ENCODE peak calls at places on chromosome 4, in five cellular contexts. P is DND-41; G is CD8-positive, alpha-beta T cell; U is pancreas; W is foreskin fibroblast. C is an unnamed sample.

GRCh38 chr4:103197765-103198110 is 405 bp downstream of the CENPE start:
- DNase-seq in P (no peak), G (no peak), U (no peak), W (no peak), C (no peak)

GRCh38 chr4:107736924-107737448 is 17.0 kb upstream of the PAPSS1 start:
- DNase-seq in P (peak), G (peak), U (peak), W (peak), C (no peak)

GRCh38 chr4:186216465-186217024 is 10.8 kb upstream of the KLKB1 start:
- DNase-seq in P (no peak), G (no peak), U (no peak), W (peak), C (no peak)

GRCh38 chr4:133323670-133324069 is 174.6 kb downstream of the PCDH10 start:
- DNase-seq in P (no peak), G (no peak), U (no peak), W (no peak), C (no peak)

GRCh38 chr4:17557880-17558279 is 19.1 kb upstream of the LAP3 start:
- DNase-seq in P (no peak), G (no peak), U (no peak), W (peak), C (no peak)

GRCh38 chr4:183996868-183997267 is 91.8 kb downstream of the STOX2 start:
- DNase-seq in P (no peak), G (no peak), U (no peak), W (no peak), C (no peak)

GRCh38 chr4:76723373-76723772 is 174.6 kb downstream of the SOWAHB start:
- DNase-seq in P (no peak), G (no peak), U (no peak), W (peak), C (no peak)

GRCh38 chr4:122861544-122861943 is 34.9 kb downstream of the FGF2 start:
- DNase-seq in P (no peak), G (no peak), U (no peak), W (no peak), C (no peak)

GRCh38 chr4:11471613-11472012 is 42.9 kb upstream of the HS3ST1 start:
- DNase-seq in P (peak), G (peak), U (no peak), W (no peak), C (no peak)

GRCh38 chr4:84966382-84967291 is at the start of gene WDFY3:
- DNase-seq in P (no peak), G (no peak), U (peak), W (peak), C (peak)

GRCh38 chr4:31662951-31663350 is 942.8 kb downstream of the PCDH7 start:
- DNase-seq in P (no peak), G (no peak), U (no peak), W (no peak), C (no peak)

GRCh38 chr4:3515646-3516045 is 16.6 kb downstream of the LRPAP1 start:
- DNase-seq in P (no peak), G (no peak), U (no peak), W (no peak), C (no peak)

GRCh38 chr4:48300004-48300403 is 30.4 kb upstream of the TEC start:
- DNase-seq in P (no peak), G (no peak), U (no peak), W (peak), C (no peak)

GRCh38 chr4:95249402-95250043 is 299.2 kb downstream of the UNC5C start:
- DNase-seq in P (no peak), G (no peak), U (no peak), W (no peak), C (no peak)

GRCh38 chr4:147407261-147408045 is 73.4 kb upstream of the EDNRA start:
- DNase-seq in P (no peak), G (no peak), U (no peak), W (no peak), C (no peak)

GRCh38 chr4:48493485-48494100 is 3.5 kb downstream of the ZAR1 start:
- DNase-seq in P (no peak), G (no peak), U (no peak), W (no peak), C (no peak)

GRCh38 chr4:163548481-163549243 is 54.2 kb downstream of the TMA16 start:
- DNase-seq in P (peak), G (peak), U (no peak), W (peak), C (no peak)

GRCh38 chr4:7160439-7160838 is 31.9 kb upstream of the SORCS2 start:
- DNase-seq in P (no peak), G (no peak), U (peak), W (no peak), C (no peak)

GRCh38 chr4:105457997-105458396 is 15.9 kb downstream of the PPA2 start:
- DNase-seq in P (no peak), G (no peak), U (no peak), W (peak), C (no peak)

GRCh38 chr4:2248821-2249261 is 6.9 kb upstream of the HAUS3 start:
- DNase-seq in P (peak), G (peak), U (no peak), W (no peak), C (no peak)

GRCh38 chr4:7581477-7581876 is 146.7 kb upstream of the PSAPL1 start:
- DNase-seq in P (peak), G (no peak), U (no peak), W (no peak), C (peak)

GRCh38 chr4:22268350-22269025 is 247.4 kb downstream of the ADGRA3 start:
- DNase-seq in P (no peak), G (no peak), U (no peak), W (no peak), C (no peak)

GRCh38 chr4:44448548-44449443 is at the start of gene KCTD8:
- DNase-seq in P (peak), G (peak), U (peak), W (peak), C (peak)

GRCh38 chr4:173243917-173244658 is 75.5 kb downstream of the GALNT7 start:
- DNase-seq in P (peak), G (no peak), U (peak), W (no peak), C (no peak)

GRCh38 chr4:151409470-151410313 is 716 bp downstream of the FHIP1A start:
- DNase-seq in P (no peak), G (peak), U (peak), W (peak), C (peak)

GRCh38 chr4:103032575-103032974 is 13.1 kb upstream of the SLC9B1 start:
- DNase-seq in P (peak), G (no peak), U (no peak), W (peak), C (no peak)

GRCh38 chr4:13427599-13428325 is 56.4 kb downstream of the RAB28 start:
- DNase-seq in P (no peak), G (no peak), U (no peak), W (no peak), C (no peak)

GRCh38 chr4:147737623-147738022 is 5.7 kb downstream of the ARHGAP10 start:
- DNase-seq in P (no peak), G (no peak), U (no peak), W (no peak), C (no peak)

GRCh38 chr4:125020089-125021034 is 294.4 kb upstream of the FAT4 start:
- DNase-seq in P (no peak), G (no peak), U (peak), W (no peak), C (no peak)

GRCh38 chr4:151325320-151326246 is at the start of gene SH3D19:
- DNase-seq in P (no peak), G (no peak), U (peak), W (peak), C (peak)

GRCh38 chr4:147732516-147733193 is 767 bp downstream of the ARHGAP10 start:
- DNase-seq in P (no peak), G (peak), U (peak), W (peak), C (peak)

GRCh38 chr4:53321151-53321987 is 44.5 kb downstream of the SCFD2 start:
- DNase-seq in P (no peak), G (no peak), U (no peak), W (peak), C (no peak)

GRCh38 chr4:124111922-124112321 is 600.6 kb downstream of the ANKRD50 start:
- DNase-seq in P (no peak), G (no peak), U (no peak), W (peak), C (no peak)

GRCh38 chr4:97589481-97590196 is 553.6 kb downstream of the STPG2 start:
- DNase-seq in P (no peak), G (no peak), U (no peak), W (no peak), C (no peak)
- TF ChIP-seq CTCF in P (no peak), G (no peak), U (no peak), W (no peak), C (no peak)

GRCh38 chr4:175703956-175704600 is 108.0 kb downstream of the GPM6A start:
- DNase-seq in P (no peak), G (no peak), U (no peak), W (no peak), C (no peak)
- TF ChIP-seq CTCF in P (no peak), G (no peak), U (no peak), W (no peak), C (no peak)

GRCh38 chr4:5809216-5809776 is 83.6 kb downstream of the CRMP1 start:
- DNase-seq in P (no peak), G (no peak), U (no peak), W (peak), C (no peak)
- TF ChIP-seq CTCF in P (no peak), G (no peak), U (no peak), W (no peak), C (no peak)

GRCh38 chr4:129968778-129969177 is 872.8 kb downstream of the C4orf33 start:
- DNase-seq in P (peak), G (no peak), U (no peak), W (no peak), C (no peak)

GRCh38 chr4:129971419-129971818 is 875.5 kb downstream of the C4orf33 start:
- DNase-seq in P (no peak), G (no peak), U (no peak), W (no peak), C (no peak)

GRCh38 chr4:129968366-129968765 is 872.4 kb downstream of the C4orf33 start:
- DNase-seq in P (no peak), G (no peak), U (no peak), W (no peak), C (no peak)

GRCh38 chr4:129972257-129972656 is 876.3 kb downstream of the C4orf33 start:
- DNase-seq in P (no peak), G (no peak), U (no peak), W (no peak), C (no peak)
- TF ChIP-seq CTCF in P (no peak), G (no peak), U (no peak), W (no peak), C (no peak)

GRCh38 chr4:112895785-112896184 is 153.7 kb upstream of the ANK2 start:
- DNase-seq in P (no peak), G (no peak), U (no peak), W (peak), C (no peak)

GRCh38 chr4:112896326-112896892 is 153.0 kb upstream of the ANK2 start:
- DNase-seq in P (no peak), G (no peak), U (no peak), W (no peak), C (no peak)

GRCh38 chr4:112894951-112895350 is 154.5 kb upstream of the ANK2 start:
- DNase-seq in P (no peak), G (no peak), U (no peak), W (no peak), C (no peak)

GRCh38 chr4:112898357-112899141 is 150.9 kb upstream of the ANK2 start:
- DNase-seq in P (no peak), G (no peak), U (no peak), W (no peak), C (no peak)

DNA sequence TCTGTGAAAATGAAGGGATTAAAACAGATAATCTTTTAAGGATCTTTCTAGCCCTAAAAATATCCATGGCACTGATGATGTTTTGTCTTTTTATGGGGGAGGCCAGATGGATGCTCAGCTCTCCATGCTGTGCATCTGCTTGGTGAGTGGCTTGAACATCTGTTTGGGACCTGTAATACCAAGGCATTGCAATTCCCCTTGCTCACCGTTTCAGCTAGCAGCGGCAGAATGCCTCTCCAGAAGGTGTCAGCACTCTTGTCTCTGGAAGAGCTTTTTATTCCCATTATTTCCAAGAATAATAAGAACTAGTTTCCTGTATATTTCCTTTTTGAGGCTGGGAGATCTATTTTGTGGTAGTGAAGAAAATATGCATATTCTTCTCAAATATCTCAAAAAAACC is 151.9 kb upstream of the ANK2 start:
- DNase-seq in P (no peak), G (no peak), U (no peak), W (peak), C (no peak)
- TF ChIP-seq CTCF in P (no peak), G (no peak), U (no peak), W (no peak), C (peak)

DNA sequence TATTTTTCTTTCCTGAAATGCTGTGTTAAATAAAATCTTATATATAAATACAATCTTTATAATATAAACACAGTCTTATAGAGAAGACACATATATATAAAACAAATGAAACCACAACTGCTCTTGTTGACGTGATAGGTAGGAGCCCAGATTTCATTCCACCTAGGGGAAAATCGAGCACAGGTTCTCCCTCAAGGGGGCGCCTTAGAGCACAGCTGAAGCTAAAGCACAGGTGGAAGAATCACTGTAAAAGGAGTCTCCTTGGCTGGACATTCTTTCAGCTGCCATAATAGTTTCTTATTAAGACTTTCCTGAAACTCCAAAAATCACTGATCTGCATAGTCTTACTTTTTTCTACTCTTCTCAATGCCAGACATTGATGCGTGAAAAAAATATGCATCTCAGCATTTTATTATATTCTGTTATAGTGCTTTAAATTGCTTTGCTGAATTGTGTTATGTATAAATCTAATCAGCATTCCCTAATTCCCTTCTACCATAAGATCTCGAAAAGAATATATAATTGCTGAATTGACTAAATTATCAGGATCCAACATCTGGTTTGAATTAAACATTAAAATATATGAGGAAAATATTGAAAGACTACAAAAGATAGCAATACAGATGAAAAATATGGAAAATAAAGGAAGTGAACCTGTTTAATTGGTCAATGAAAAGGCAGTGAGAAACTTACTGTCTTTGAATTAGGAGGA is 25.5 kb upstream of the RXFP1 start:
- DNase-seq in P (peak), G (no peak), U (peak), W (no peak), C (no peak)
- TF ChIP-seq CTCF in P (peak), G (no peak), U (peak), W (peak), C (peak)

GRCh38 chr4:111632752-111633151 is 512.5 kb upstream of the FAM241A start:
- DNase-seq in P (no peak), G (no peak), U (no peak), W (peak), C (no peak)

GRCh38 chr4:111628437-111628836 is 516.8 kb upstream of the FAM241A start:
- DNase-seq in P (no peak), G (no peak), U (no peak), W (no peak), C (no peak)

GRCh38 chr4:111633663-111634266 is 511.5 kb upstream of the FAM241A start:
- DNase-seq in P (no peak), G (no peak), U (no peak), W (no peak), C (no peak)

GRCh38 chr4:111630705-111631104 is 514.5 kb upstream of the FAM241A start:
- DNase-seq in P (no peak), G (no peak), U (no peak), W (peak), C (no peak)

DNA sequence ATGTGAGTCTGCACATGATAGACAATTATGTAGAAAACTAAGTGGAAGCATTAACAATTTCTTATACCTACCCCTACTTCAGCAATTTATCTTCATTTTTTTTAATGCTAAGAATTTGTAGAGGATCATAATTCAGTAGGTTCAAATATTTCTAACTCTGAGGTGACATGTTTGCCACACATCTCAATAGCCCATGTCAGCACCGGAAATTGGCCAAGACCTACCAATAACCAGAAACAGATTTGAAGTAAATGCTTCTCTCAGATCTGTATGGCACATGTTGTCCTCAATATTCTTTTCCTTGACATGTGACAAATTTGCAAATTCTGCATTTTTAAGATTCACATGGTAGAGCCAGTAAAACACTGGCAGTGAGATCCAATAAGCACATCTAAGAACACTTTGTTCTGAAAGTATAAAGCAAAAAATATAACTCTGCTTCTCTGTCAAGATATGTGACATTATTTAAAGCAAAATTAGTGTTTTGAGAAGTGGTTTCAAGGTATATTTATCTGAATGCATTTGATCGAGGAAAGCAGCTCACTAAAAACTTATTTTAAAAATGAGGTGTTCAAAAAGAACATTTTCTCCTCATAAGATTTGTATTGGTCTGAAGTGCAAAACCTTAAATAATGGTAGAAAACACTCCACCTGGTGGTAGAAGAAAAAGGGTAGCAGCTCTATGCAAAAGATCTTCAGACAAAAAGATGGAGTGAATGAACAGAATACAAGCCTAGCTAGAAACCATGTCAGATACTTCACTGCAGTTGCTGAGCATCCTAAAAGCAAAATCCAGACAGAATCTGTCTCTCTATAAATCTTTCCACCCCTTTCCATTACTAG is 513.9 kb upstream of the FAM241A start:
- DNase-seq in P (no peak), G (no peak), U (no peak), W (peak), C (no peak)
- TF ChIP-seq CTCF in P (peak), G (no peak), U (no peak), W (peak), C (peak)